ENCODE peak calls at places on chromosome 2, in eight cellular contexts. I, D, V, R, K, H, M and E are unnamed samples.

GRCh38 chr2:174683392-174683759 is 80.9 kb downstream of the CHRNA1 start:
- DNase-seq in V (peak; percentile 44), D (peak; percentile 52), K (peak; percentile 68), I (peak; percentile 40), R (no peak), H (no peak), M (no peak), E (no peak)

GRCh38 chr2:226874749-226875148 is 38.9 kb downstream of the RHBDD1 start:
- DNase-seq in M (no peak), V (no peak), I (no peak), D (no peak), R (no peak), H (no peak), K (no peak), E (no peak)

GRCh38 chr2:152051373-152051893 is 47.4 kb downstream of the CACNB4 start:
- DNase-seq in I (no peak), R (no peak), M (no peak), D (no peak), H (no peak), K (no peak), V (no peak), E (no peak)

GRCh38 chr2:58283931-58284330 is 42.8 kb upstream of the FANCL start:
- DNase-seq in V (no peak), D (no peak), R (no peak), I (no peak), K (no peak), H (no peak), M (no peak), E (no peak)

GRCh38 chr2:55760125-55760524 is 66.5 kb upstream of the PNPT1 start:
- DNase-seq in D (no peak), K (no peak), I (no peak), V (no peak), R (no peak), M (no peak), H (no peak), E (no peak)

GRCh38 chr2:64699712-64700111 is 46.0 kb upstream of the SERTAD2 start:
- DNase-seq in K (no peak), R (no peak), M (peak; percentile 21), V (no peak), D (no peak), I (peak; percentile 57), H (no peak), E (no peak)

GRCh38 chr2:38603402-38604265 is 906 bp upstream of the HNRNPLL start:
- DNase-seq in D (peak; percentile 73), M (peak; percentile 91), K (peak; percentile 85), I (peak; percentile 91), V (peak; percentile 78), H (peak; percentile 73), R (peak; percentile 88), E (peak; percentile 65)

GRCh38 chr2:14633031-14633430 is 514 bp downstream of the LRATD1 start:
- DNase-seq in H (no peak), V (peak; percentile 9), M (no peak), R (peak; percentile 47), D (no peak), I (no peak), K (no peak), E (no peak)

GRCh38 chr2:26913599-26914285 is 56.7 kb upstream of the MAPRE3 start:
- DNase-seq in H (peak; percentile 47), K (peak; percentile 22), D (peak; percentile 46), I (no peak), V (no peak), M (peak; percentile 29), R (no peak), E (no peak)

GRCh38 chr2:188869560-188869959 is 104.6 kb upstream of the COL3A1 start:
- DNase-seq in I (no peak), K (peak; percentile 66), R (no peak), M (peak; percentile 11), V (no peak), D (no peak), H (no peak), E (no peak)

GRCh38 chr2:96501471-96501874 is 3.7 kb downstream of the NEURL3 start:
- DNase-seq in I (peak; percentile 40), V (no peak), R (peak; percentile 28), H (no peak), K (no peak), M (no peak), D (no peak), E (no peak)

GRCh38 chr2:201072201-201072530 is 365 bp downstream of the NDUFB3 start:
- DNase-seq in I (no peak), R (no peak), M (no peak), V (no peak), H (no peak), K (no peak), D (no peak), E (no peak)

GRCh38 chr2:182716665-182716990 is 571 bp downstream of the DNAJC10 start:
- DNase-seq in R (no peak), D (no peak), M (no peak), K (no peak), V (no peak), I (peak; percentile 14), H (peak; percentile 40), E (peak; percentile 10)

GRCh38 chr2:182713611-182714010 is 2.4 kb upstream of the DNAJC10 start:
- DNase-seq in V (no peak), K (peak; percentile 43), I (no peak), R (no peak), M (no peak), H (no peak), D (no peak), E (no peak)

GRCh38 chr2:182715896-182716664 is at the start of gene DNAJC10:
- DNase-seq in I (peak; percentile 90), K (peak; percentile 96), M (peak; percentile 93), V (peak; percentile 89), R (peak; percentile 91), H (peak; percentile 87), D (peak; percentile 84), E (peak; percentile 83)

GRCh38 chr2:182717451-182718215 is 1.6 kb downstream of the DNAJC10 start:
- DNase-seq in R (no peak), K (no peak), I (no peak), D (no peak), H (no peak), M (peak; percentile 6), V (peak; percentile 26), E (no peak)

DNA sequence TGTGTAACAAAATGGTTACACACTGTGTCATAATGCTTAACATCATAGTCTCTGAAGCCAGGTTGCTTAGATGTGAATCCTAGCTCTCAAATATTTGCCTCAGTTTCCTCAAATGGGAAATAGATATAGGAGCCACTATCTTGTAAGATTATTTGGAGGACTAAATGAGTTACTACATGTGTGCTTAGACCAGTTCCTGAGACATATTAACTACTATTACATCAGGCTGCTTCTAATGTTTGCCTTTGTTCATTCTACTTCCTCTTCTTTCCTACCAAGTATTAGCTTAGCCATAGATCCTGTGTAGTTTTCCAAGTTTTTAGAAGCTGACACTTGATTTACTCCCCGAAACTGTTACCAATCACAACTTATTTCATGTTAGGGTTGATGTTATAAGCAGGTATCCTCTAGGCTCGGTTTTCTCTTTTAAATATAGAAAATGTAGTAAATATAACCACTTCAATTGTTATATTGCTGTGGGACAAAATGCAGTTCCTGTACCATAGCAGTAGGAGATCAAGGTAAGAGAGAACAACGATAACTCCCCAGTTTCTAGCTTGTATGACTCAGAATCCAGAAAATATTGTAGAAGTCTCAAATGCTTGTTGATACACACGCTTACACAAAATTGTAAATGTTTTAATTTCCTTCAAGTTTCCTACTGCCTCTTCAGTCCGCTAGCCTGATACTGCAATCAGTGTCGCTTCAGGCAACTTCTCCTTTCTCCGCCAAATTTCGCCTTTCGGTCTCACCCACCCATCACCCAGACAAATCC is 749 bp upstream of the DNAJC10 start:
- DNase-seq in K (peak; percentile 48), I (no peak), H (no peak), R (no peak), M (no peak), D (peak; percentile 52), V (no peak), E (no peak)
- TF ChIP-seq CTCF in K (no peak), I (peak; percentile 15), H (no peak), R (no peak), M (no peak), D (no peak), V (no peak), E (no peak)

DNA sequence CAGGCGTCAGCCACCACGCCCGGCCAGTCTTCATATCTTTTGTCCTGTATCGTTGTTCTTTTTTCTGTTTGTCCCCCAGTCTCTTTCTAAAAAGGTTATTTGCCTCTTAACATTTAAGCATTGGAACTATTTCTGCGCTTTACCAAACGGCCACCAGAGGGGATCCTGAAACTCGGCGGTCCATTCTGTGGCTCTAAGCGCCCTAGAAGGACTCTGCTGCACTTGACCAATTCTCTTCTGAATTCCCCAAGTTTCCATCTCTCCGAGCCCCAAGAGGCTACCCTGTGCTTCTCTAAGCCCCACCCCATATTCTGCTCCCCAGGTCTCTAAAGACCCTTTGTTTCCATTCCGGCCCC is 33.1 kb upstream of the REG3G start:
- DNase-seq in V (peak; percentile 36), K (peak; percentile 10), D (no peak), I (no peak), R (no peak), M (peak; percentile 51), H (no peak), E (peak; percentile 17)
- TF ChIP-seq CTCF in V (peak; percentile 27), K (peak; percentile 30), D (peak; percentile 54), I (no peak), R (no peak), M (peak; percentile 49), H (peak; percentile 45), E (peak; percentile 74)

DNA sequence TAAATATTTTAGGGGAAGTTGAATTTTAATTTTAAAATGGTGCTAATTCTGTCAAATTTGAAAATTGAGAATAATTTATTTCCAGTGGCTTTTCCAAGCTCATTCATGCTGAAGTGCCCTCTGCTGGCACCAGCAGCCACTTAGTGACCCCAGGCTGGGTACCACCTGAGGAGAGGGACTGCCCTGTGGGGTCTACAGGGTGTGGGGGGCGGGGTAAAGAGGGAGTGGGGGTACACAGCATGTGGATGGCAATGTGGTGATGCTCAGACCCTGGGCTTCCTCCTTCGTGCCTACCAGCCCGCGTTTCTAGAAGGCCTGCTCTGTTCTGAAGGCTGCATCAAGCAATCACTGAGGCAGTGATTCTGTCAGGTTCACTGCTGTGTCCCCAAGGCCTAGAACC is 45.1 kb upstream of the SCLY start:
- DNase-seq in K (no peak), V (no peak), R (no peak), D (no peak), M (no peak), I (no peak), H (no peak), E (no peak)
- TF ChIP-seq CTCF in K (peak; percentile 32), V (peak; percentile 20), R (no peak), D (peak; percentile 53), M (peak; percentile 33), I (no peak), H (peak; percentile 27), E (peak; percentile 20)

GRCh38 chr2:145674705-145675104 is 1154.8 kb upstream of the ZEB2 start:
- DNase-seq in R (no peak), D (no peak), K (no peak), H (no peak), M (no peak), V (no peak), I (no peak), E (no peak)

GRCh38 chr2:145685323-145686050 is 1165.6 kb upstream of the ZEB2 start:
- DNase-seq in R (no peak), I (no peak), D (no peak), V (no peak), H (no peak), M (no peak), K (peak; percentile 68), E (no peak)

GRCh38 chr2:145682536-145683157 is 1162.7 kb upstream of the ZEB2 start:
- DNase-seq in I (no peak), H (no peak), R (no peak), K (no peak), M (peak; percentile 88), D (no peak), V (no peak), E (no peak)

GRCh38 chr2:145677371-145677770 is 1157.5 kb upstream of the ZEB2 start:
- DNase-seq in H (no peak), K (no peak), M (no peak), R (no peak), I (no peak), D (no peak), V (no peak), E (no peak)

GRCh38 chr2:145680276-145680675 is 1160.4 kb upstream of the ZEB2 start:
- DNase-seq in D (no peak), M (no peak), H (no peak), I (no peak), R (no peak), K (no peak), V (no peak), E (no peak)
- TF ChIP-seq CTCF in D (no peak), M (no peak), H (no peak), I (no peak), R (no peak), K (no peak), V (no peak), E (no peak)